ENCODE peak calls at places on chromosomes 1 and 21, in nine cellular contexts. O is stimulated activated naive CD4-positive, alpha-beta T cell; X is M059J; W is endothelial cell; N is epithelial cell of prostate; U is left lung; Y is HEK293T; S is bronchial epithelial cell; G is NCI-H2081. Q is an unnamed sample.

GRCh38 chr1:239833709-239834108 is 258.0 kb upstream of the FMN2 start:
- DNase-seq in Y (no peak), W (peak), N (no peak), U (no peak), G (peak), O (no peak), S (no peak), X (no peak), Q (no peak)

GRCh38 chr21:46517361-46517760 is 58.7 kb downstream of the DIP2A start:
- DNase-seq in O (no peak), S (no peak), G (no peak), Y (no peak), N (no peak), X (no peak), U (no peak), W (no peak), Q (no peak)

GRCh38 chr1:157000686-157001085 is 44.9 kb downstream of the ARHGEF11 start:
- DNase-seq in X (peak), N (peak), Y (no peak), G (no peak), W (no peak), O (no peak), U (no peak), S (peak), Q (peak)

GRCh38 chr1:116987256-116987555 is 14.4 kb upstream of the CD101 start:
- DNase-seq in N (no peak), Y (no peak), X (no peak), W (no peak), O (peak), S (no peak), G (no peak), U (peak), Q (no peak)

GRCh38 chr1:220153147-220153546 is 59.2 kb downstream of the IARS2 start:
- DNase-seq in X (no peak), G (no peak), N (no peak), Y (no peak), S (no peak), O (no peak), W (no peak), U (no peak), Q (no peak)

GRCh38 chr1:36154765-36155559 is 998 bp upstream of the MAP7D1 start:
- DNase-seq in G (no peak), U (no peak), O (no peak), Y (no peak), S (no peak), W (no peak), X (peak), N (no peak), Q (no peak)

GRCh38 chr1:22252248-22252647 is 109.4 kb upstream of the WNT4 start:
- DNase-seq in X (no peak), U (peak), N (no peak), S (no peak), O (no peak), G (no peak), W (no peak), Y (no peak), Q (no peak)

GRCh38 chr1:88741413-88741812 is 57.3 kb downstream of the PKN2 start:
- DNase-seq in S (peak), W (no peak), Y (no peak), X (peak), O (no peak), N (no peak), U (no peak), G (no peak), Q (peak)

GRCh38 chr1:9768983-9769382 is 54.8 kb downstream of the CLSTN1 start:
- DNase-seq in O (no peak), X (no peak), S (no peak), Y (no peak), G (no peak), U (no peak), W (no peak), N (no peak), Q (no peak)

GRCh38 chr1:33602271-33602670 is 129.8 kb downstream of the ZSCAN20 start:
- DNase-seq in Y (no peak), G (no peak), N (no peak), U (no peak), S (no peak), W (no peak), O (no peak), X (no peak), Q (no peak)

GRCh38 chr1:151891515-151891914 is 17.8 kb downstream of the THEM4 start:
- DNase-seq in U (no peak), S (no peak), N (no peak), G (no peak), Y (no peak), W (no peak), X (no peak), O (no peak), Q (no peak)

GRCh38 chr1:3456449-3456963 is 2.0 kb downstream of the ARHGEF16 start:
- DNase-seq in Y (no peak), G (no peak), N (no peak), O (no peak), W (no peak), S (no peak), U (no peak), X (no peak), Q (no peak)

GRCh38 chr1:76687324-76688018 is 179.8 kb upstream of the ST6GALNAC5 start:
- DNase-seq in G (no peak), U (no peak), W (no peak), N (no peak), Y (no peak), O (no peak), X (no peak), S (peak), Q (no peak)

GRCh38 chr1:22665752-22666151 is 12.7 kb downstream of the C1QB start:
- DNase-seq in U (no peak), N (no peak), O (no peak), X (peak), Y (peak), G (peak), W (peak), S (peak), Q (no peak)

GRCh38 chr1:198829948-198830347 is 191.1 kb downstream of the PTPRC start:
- DNase-seq in S (peak), U (no peak), N (no peak), G (no peak), O (no peak), Y (no peak), W (no peak), X (peak), Q (peak)

GRCh38 chr1:51976831-51977602 is 13.5 kb downstream of the RAB3B start:
- DNase-seq in N (no peak), W (no peak), U (no peak), O (no peak), S (no peak), Y (no peak), X (no peak), G (peak), Q (no peak)

GRCh38 chr1:158146165-158146564 is 34.5 kb upstream of the CD1D start:
- DNase-seq in Y (no peak), W (no peak), U (no peak), S (peak), G (no peak), N (peak), O (no peak), X (peak), Q (peak)

Q was measured in foreskin keratinocyte.